ENCODE peak calls at places on chromosomes 11 and 22, in seven cellular contexts. I, O, T, R, B, H and N are unnamed samples.

GRCh38 chr11:68762481-68762880 is 11.2 kb upstream of the TESMIN start:
- DNase-seq in I (no peak), O (no peak), T (no peak), R (no peak), B (no peak), H (no peak), N (no peak)

GRCh38 chr11:128956401-128957203 is 13.9 kb upstream of the TP53AIP1 start:
- DNase-seq in I (peak; percentile 72), O (peak; percentile 81), T (peak; percentile 65), R (peak; percentile 73), B (peak; percentile 91), H (peak; percentile 84), N (peak; percentile 95)

GRCh38 chr11:21838422-21838821 is 354.5 kb upstream of the ANO5 start:
- DNase-seq in I (no peak), O (no peak), T (no peak), R (no peak), B (no peak), H (no peak), N (no peak)

GRCh38 chr11:1508986-1509385 is 22.4 kb upstream of the MOB2 start:
- DNase-seq in I (no peak), O (no peak), T (no peak), R (no peak), B (no peak), H (no peak), N (no peak)

GRCh38 chr11:61032824-61033223 is 61.3 kb downstream of the CD6 start:
- DNase-seq in I (no peak), O (no peak), T (no peak), R (no peak), B (no peak), H (no peak), N (no peak)

GRCh38 chr11:28108909-28109308 is 721 bp downstream of the METTL15 start:
- DNase-seq in I (no peak), O (peak; percentile 63), T (no peak), R (no peak), B (no peak), H (no peak), N (no peak)

GRCh38 chr11:132644511-132644910 is 887.8 kb downstream of the OPCML start:
- DNase-seq in I (no peak), O (no peak), T (no peak), R (no peak), B (no peak), H (no peak), N (no peak)

GRCh38 chr22:26502688-26503561 is 9.3 kb downstream of the TFIP11 start:
- DNase-seq in I (peak; percentile 92), O (peak; percentile 47), T (peak; percentile 89), R (no peak), B (peak; percentile 90), H (peak; percentile 48), N (peak; percentile 18)

GRCh38 chr11:124799384-124800225 is 601 bp downstream of the MSANTD2 start:
- DNase-seq in I (peak; percentile 28), O (peak; percentile 69), T (peak; percentile 62), R (no peak), B (peak; percentile 65), H (peak; percentile 64), N (peak; percentile 33)

GRCh38 chr11:45736424-45736823 is 68.5 kb upstream of the SLC35C1 start:
- DNase-seq in I (no peak), O (peak; percentile 56), T (no peak), R (no peak), B (no peak), H (peak; percentile 63), N (peak; percentile 8)

GRCh38 chr22:27880778-27881394 is 38.2 kb downstream of the PITPNB start:
- DNase-seq in I (peak; percentile 57), O (peak; percentile 76), T (peak; percentile 74), R (peak; percentile 47), B (peak; percentile 82), H (peak; percentile 79), N (peak; percentile 72)

GRCh38 chr11:46628961-46629360 is 11.6 kb downstream of the ATG13 start:
- DNase-seq in I (no peak), O (no peak), T (no peak), R (no peak), B (no peak), H (no peak), N (no peak)

GRCh38 chr11:19978668-19979518 is 181.4 kb downstream of the DBX1 start:
- DNase-seq in I (no peak), O (peak; percentile 84), T (no peak), R (peak; percentile 65), B (no peak), H (peak; percentile 72), N (peak; percentile 71)

GRCh38 chr11:17439316-17439782 is 37.3 kb downstream of the ABCC8 start:
- DNase-seq in I (no peak), O (no peak), T (peak; percentile 13), R (no peak), B (peak; percentile 48), H (peak; percentile 76), N (peak; percentile 40)

GRCh38 chr22:36873614-36874308 is 13.0 kb downstream of the NCF4 start:
- DNase-seq in I (peak; percentile 92), O (peak; percentile 80), T (peak; percentile 33), R (peak; percentile 37), B (peak; percentile 56), H (peak; percentile 74), N (peak; percentile 55)

GRCh38 chr22:39558950-39559349 is 11.6 kb upstream of the CACNA1I start:
- DNase-seq in I (no peak), O (no peak), T (no peak), R (no peak), B (no peak), H (no peak), N (no peak)

GRCh38 chr22:39559456-39560105 is 11.0 kb upstream of the CACNA1I start:
- DNase-seq in I (no peak), O (peak; percentile 50), T (peak; percentile 22), R (no peak), B (peak; percentile 89), H (peak; percentile 27), N (peak; percentile 50)

GRCh38 chr22:39558254-39558727 is 12.3 kb upstream of the CACNA1I start:
- DNase-seq in I (no peak), O (peak; percentile 30), T (no peak), R (no peak), B (peak; percentile 40), H (no peak), N (no peak)

GRCh38 chr22:39560127-39560526 is 10.4 kb upstream of the CACNA1I start:
- DNase-seq in I (no peak), O (peak; percentile 16), T (no peak), R (no peak), B (no peak), H (no peak), N (no peak)

DNA sequence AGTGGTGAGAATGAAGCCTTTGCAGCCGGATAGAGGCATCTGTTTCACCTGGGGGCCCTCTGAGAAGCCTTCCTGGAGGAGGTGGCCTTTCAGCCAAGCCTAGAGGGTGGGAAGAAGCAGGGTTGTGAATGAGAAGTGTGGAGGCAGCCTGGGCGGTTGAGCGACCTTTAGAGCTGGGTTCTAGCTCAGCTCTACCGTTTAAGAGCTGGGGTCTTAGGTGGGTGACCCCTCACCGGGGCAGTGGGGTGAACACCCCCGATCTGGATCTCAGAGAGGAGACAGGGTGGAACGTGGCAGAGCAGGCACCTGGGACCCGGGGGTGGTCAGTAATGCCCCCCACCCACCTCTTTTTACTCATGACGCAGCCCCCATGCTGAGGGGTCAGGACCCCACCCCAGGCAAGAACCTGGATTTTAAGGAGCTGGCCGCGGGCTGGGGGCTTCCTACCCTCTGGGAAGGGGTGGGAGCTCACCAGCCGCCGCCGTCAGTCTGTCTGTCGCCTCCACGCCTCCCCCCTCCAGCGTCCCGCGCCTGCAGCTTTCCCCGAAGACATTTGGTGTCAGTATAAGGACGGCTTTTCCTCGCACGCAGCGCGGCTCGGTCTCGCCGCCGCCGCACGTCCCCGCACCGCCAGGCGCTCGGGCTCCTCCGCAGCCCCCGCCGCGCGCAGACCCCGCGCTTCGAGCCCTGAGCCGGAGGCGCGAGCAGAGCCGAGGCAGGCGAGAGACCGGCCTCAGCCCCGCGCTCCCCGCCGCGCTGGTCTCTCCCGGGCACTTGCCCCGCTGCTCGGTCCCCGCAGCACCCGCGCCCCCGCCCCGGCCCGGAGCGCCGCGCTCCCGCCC is 13.4 kb upstream of the CACNA1I start:
- DNase-seq in I (no peak), O (peak; percentile 36), T (no peak), R (no peak), B (peak; percentile 57), H (peak; percentile 48), N (no peak)
- TF ChIP-seq EZH2phosphoT487 in I (no peak), O (peak; percentile 22), T (no peak), R (no peak), B (no peak), H (no peak), N (no peak)

GRCh38 chr11:81432333-81432732 is 1301.3 kb downstream of the FAM181B start:
- DNase-seq in I (no peak), O (no peak), T (no peak), R (no peak), B (no peak), H (no peak), N (no peak)
- H3K9me2 ChIP-seq in I (no peaks in the 10 kb centered on the region), O (no peaks in the 10 kb centered on the region), T (no peaks in the 10 kb centered on the region), R (no peaks in the 10 kb centered on the region), B (no peaks in the 10 kb centered on the region), H (no peaks in the 10 kb centered on the region), N (no peaks in the 10 kb centered on the region)

GRCh38 chr11:64125676-64126075 is 40.2 kb downstream of the MACROD1 start:
- DNase-seq in I (no peak), O (no peak), T (no peak), R (no peak), B (no peak), H (no peak), N (no peak)
- H3K4me2 ChIP-seq in I (no peak overlapping the region), O (no peak overlapping the region), T (no peak overlapping the region), R (no peak overlapping the region), B (no peak overlapping the region), H (no peak overlapping the region), N (no peak overlapping the region)

DNA sequence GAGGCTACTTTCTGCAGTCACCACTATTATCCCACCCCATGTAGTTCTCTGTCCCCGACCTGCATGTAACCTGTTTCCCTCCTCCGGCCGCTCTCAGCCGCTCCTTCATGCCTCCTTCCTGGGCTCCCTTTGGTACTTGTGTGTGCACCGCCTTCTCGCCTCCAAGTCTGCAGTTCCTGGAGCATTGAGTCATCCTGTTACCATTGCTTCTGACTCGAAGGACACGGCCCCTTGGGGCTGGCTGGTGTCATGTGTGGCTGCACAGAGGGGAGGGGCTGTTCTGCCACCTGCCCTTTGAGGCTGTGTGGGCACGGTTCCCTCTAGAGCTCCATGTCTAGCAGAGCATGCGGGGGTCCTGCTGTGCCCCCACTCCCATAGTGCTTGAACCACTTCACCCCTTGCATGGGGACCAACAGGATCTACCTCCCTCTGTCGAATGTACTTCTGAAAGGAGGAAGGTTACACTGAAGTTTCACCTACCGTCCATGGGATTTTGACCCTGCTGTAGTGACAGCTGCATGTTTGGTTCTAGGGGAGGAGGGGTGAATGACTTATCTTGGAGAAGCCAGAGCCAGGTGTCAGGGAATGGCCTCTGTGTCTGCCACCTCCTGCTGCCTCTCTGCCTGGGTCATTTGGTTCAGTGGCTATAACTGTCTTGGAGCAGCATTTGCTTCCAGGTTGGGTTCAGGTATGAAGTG is 39.6 kb downstream of the BCR start:
- DNase-seq in I (no peak), O (peak; percentile 73), T (peak; percentile 91), R (no peak), B (no peak), H (peak; percentile 54), N (peak; percentile 27)
- TF ChIP-seq EZH2phosphoT487 in I (no peak), O (no peak), T (no peak), R (no peak), B (no peak), H (no peak), N (no peak)

DNA sequence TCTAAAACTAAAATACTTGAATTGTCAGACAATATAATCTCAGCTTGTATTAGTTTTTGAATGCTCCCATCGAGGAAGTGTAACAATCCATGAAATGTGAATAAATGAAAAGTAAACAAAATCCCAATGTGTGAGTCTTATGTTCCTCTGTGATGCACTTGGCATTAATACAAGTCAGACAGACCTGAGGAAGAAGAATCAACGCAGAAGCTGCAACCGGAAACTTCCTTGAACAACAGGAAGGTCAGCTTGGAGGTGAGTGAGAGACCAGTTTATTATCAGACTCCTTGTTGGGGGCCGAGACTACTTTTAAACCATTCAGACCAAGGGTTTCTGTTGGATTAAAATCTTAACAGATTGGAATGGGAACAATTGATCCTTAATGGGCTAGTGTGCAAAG is 24.2 kb downstream of the NUP50 start:
- DNase-seq in I (no peak), O (no peak), T (no peak), R (no peak), B (no peak), H (no peak), N (no peak)
- H3K9me2 ChIP-seq in I (no peaks in the 10 kb centered on the region), O (no peaks in the 10 kb centered on the region), T (no peaks in the 10 kb centered on the region), R (no peaks in the 10 kb centered on the region), B (no peaks in the 10 kb centered on the region), H (no peaks in the 10 kb centered on the region), N (no peaks in the 10 kb centered on the region)